ENCODE peak calls at places on chromosomes 13 and 19, in six cellular contexts. G, C, Y, F, L and R are unnamed samples.

GRCh38 chr13:64869539-64869938 is 2360.6 kb downstream of the PCDH9 start:
- DNase-seq in Y (no peak), F (no peak), L (no peak), C (no peak), G (no peak), R (no peak)

GRCh38 chr13:27476943-27477681 is 26.7 kb upstream of the MTIF3 start:
- DNase-seq in F (no peak), C (no peak), Y (no peak), L (no peak), G (peak; percentile 87), R (no peak)

GRCh38 chr13:50124536-50125305 is 109.5 kb downstream of the KCNRG start:
- DNase-seq in C (peak; percentile 65), Y (no peak), G (peak; percentile 92), F (peak; percentile 72), L (peak; percentile 95), R (peak; percentile 58)

GRCh38 chr19:19274146-19274545 is 1.0 kb upstream of the TM6SF2 start:
- DNase-seq in Y (no peak), L (no peak), C (no peak), G (peak; percentile 71), F (no peak), R (no peak)

GRCh38 chr19:33861950-33862349 is 65.3 kb downstream of the KCTD15 start:
- DNase-seq in G (no peak), F (no peak), L (no peak), Y (no peak), C (no peak), R (no peak)

GRCh38 chr13:72403396-72404010 is 323.9 kb downstream of the MZT1 start:
- DNase-seq in L (no peak), C (no peak), Y (no peak), F (no peak), G (no peak), R (no peak)

GRCh38 chr19:40908981-40909380 is 26.9 kb upstream of the CYP2A7 start:
- DNase-seq in C (peak; percentile 50), F (no peak), Y (no peak), L (no peak), G (no peak), R (no peak)

GRCh38 chr13:45621950-45622349 is 6.4 kb upstream of the ERICH6B start:
- DNase-seq in L (no peak), C (no peak), G (no peak), Y (no peak), F (no peak), R (no peak)

GRCh38 chr13:98474761-98475160 is 102.1 kb downstream of the STK24 start:
- DNase-seq in Y (no peak), C (no peak), F (no peak), L (no peak), G (peak; percentile 26), R (no peak)

GRCh38 chr19:15992014-15992413 is 43.2 kb downstream of the OR10H4 start:
- DNase-seq in L (no peak), C (no peak), F (no peak), G (no peak), Y (no peak), R (no peak)

GRCh38 chr13:99916366-99917103 is 55.0 kb downstream of the ZIC5 start:
- DNase-seq in F (no peak), G (peak; percentile 94), L (no peak), Y (peak; percentile 57), C (peak; percentile 38), R (no peak)

GRCh38 chr19:46616631-46617322 is 8.1 kb downstream of the PTGIR start:
- DNase-seq in G (peak; percentile 75), Y (no peak), C (peak; percentile 73), L (no peak), F (peak; percentile 45), R (no peak)

GRCh38 chr13:37666036-37666435 is 67.5 kb upstream of the POSTN start:
- DNase-seq in C (no peak), F (no peak), Y (no peak), L (no peak), G (no peak), R (no peak)

GRCh38 chr13:23928985-23929384 is 31.7 kb upstream of the C1QTNF9B start:
- DNase-seq in C (no peak), G (peak; percentile 93), Y (peak; percentile 13), F (no peak), L (no peak), R (no peak)

GRCh38 chr13:39820606-39821005 is 165.1 kb downstream of the COG6 start:
- DNase-seq in Y (no peak), F (no peak), L (no peak), C (no peak), G (no peak), R (no peak)

GRCh38 chr13:110684388-110685056 is 21.4 kb downstream of the CARS2 start:
- DNase-seq in G (peak; percentile 30), F (no peak), C (no peak), Y (no peak), L (no peak), R (no peak)

GRCh38 chr19:42311612-42312160 is 1.4 kb upstream of the TMEM145 start:
- DNase-seq in Y (no peak), F (no peak), C (no peak), G (no peak), L (no peak), R (no peak)

GRCh38 chr19:55667958-55668357 is 7.1 kb upstream of the EPN1 start:
- DNase-seq in Y (no peak), L (no peak), F (no peak), C (no peak), G (no peak), R (no peak)

GRCh38 chr13:111789420-111789819 is 277.5 kb upstream of the SOX1 start:
- DNase-seq in C (no peak), Y (no peak), F (no peak), L (no peak), G (no peak), R (no peak)

GRCh38 chr13:74479124-74479523 is 344.9 kb upstream of the KLF12 start:
- DNase-seq in Y (no peak), F (no peak), C (no peak), G (no peak), L (no peak), R (no peak)

GRCh38 chr13:40149611-40150283 is 494.3 kb downstream of the COG6 start:
- DNase-seq in C (no peak), F (no peak), G (peak; percentile 94), Y (peak; percentile 52), L (no peak), R (no peak)

GRCh38 chr19:14871619-14872230 is 14.2 kb downstream of the OR7A17 start:
- DNase-seq in Y (no peak), C (no peak), G (no peak), F (no peak), L (no peak), R (no peak)

GRCh38 chr13:97749174-97749573 is 204.3 kb upstream of the IPO5 start:
- DNase-seq in C (no peak), L (no peak), Y (no peak), G (no peak), F (no peak), R (no peak)

GRCh38 chr19:771332-771785 is 20.4 kb downstream of the MISP start:
- DNase-seq in F (peak; percentile 43), C (peak; percentile 69), Y (no peak), L (no peak), G (peak; percentile 90), R (no peak)

GRCh38 chr19:43505941-43506340 is 1.4 kb upstream of the PHLDB3 start:
- DNase-seq in Y (no peak), F (no peak), L (no peak), G (peak; percentile 62), C (no peak), R (no peak)

GRCh38 chr19:43503501-43504425 is 783 bp downstream of the PHLDB3 start:
- DNase-seq in F (peak; percentile 96), C (peak; percentile 94), L (peak; percentile 98), Y (peak; percentile 39), G (peak; percentile 99), R (peak; percentile 95)

GRCh38 chr19:43506629-43507028 is 2.1 kb upstream of the PHLDB3 start:
- DNase-seq in Y (no peak), G (peak; percentile 29), L (no peak), C (no peak), F (no peak), R (no peak)

GRCh38 chr19:43505186-43505456 is 575 bp upstream of the PHLDB3 start:
- DNase-seq in L (no peak), F (no peak), G (no peak), C (no peak), Y (no peak), R (no peak)

DNA sequence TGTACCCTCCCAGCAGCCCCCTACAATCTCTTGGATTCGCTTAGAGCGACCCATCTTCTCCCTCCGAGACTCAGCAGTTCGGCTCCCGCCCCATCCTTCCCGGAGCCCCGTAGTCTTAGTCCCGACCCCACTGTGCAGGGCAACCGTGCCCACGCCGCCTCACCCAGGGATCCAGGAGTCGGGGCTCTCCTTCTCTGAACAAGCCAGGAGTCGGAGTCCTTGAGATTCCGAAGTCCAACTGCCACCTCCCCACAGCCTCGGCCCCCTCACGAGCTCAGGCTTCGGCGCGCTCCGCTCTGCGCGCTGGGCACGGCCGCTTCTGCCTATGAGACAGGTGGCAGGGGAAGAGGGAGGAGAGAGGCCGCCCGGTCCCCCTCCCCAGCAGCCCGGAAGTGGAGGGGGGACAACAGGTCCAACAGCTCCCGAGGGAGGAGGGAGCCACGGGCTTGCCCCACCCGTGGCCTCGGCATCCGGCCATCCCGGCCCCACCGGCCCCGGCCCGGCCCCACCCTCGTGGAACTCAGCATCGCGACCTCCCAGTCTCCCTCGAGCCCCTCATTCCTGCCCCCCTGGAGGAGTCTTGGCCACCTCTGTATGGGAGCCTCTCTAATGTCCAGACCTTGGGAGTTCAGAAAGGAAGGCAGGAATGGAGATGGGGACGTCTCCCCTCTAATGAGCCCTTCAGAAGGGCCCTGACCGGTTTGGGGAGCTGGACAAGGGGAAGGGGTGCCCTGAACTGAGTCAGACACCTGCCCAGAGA is at the start of gene PHLDB3:
- DNase-seq in C (no peak), L (peak; percentile 36), F (no peak), Y (no peak), G (peak; percentile 87), R (peak; percentile 27)
- TF ChIP-seq CTCF in C (no peak), L (no peak), F (no peak), Y (no peak), G (no peak), R (no peak)

GRCh38 chr13:95248953-95249352 is 52.3 kb downstream of the ABCC4 start:
- DNase-seq in Y (no peak), L (no peak), G (no peak), F (no peak), C (no peak), R (no peak)
- TF ChIP-seq CTCF in Y (no peak), L (no peak), G (no peak), F (no peak), C (no peak), R (no peak)

DNA sequence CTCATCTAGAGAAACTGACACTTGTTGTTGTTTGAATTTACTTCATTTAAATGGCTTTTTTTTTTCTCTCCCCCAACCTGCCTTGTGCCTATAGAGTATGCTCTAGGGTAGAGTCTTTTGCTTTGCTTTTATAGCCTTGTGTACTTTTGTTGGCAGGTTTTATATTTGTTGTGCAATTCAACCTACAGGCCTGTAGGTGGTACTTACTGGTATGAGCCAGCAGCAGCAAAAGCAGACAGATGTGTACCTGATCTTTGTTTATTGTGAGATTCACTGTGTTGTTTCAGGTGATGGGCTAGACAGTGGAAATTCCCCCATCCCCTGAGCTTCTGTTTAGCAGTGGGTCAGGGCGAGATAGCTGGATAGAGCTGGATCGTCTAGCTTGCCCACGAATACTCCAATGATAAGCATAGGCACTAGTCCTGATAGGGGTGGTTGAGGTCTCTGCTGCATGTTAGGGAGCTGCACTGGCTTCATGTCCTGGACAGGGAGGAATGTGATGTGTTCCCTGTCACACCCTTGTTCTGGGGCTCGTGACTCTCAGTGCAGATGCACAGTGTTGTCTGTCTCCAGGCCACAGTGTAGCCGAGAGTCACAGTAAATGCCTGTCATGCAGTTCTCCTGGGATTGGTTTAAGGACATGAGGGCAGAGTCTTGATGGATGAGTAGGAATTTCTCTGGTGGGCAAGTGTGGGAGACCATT is 21.3 kb downstream of the DNAJC3 start:
- DNase-seq in G (no peak), F (no peak), Y (no peak), L (no peak), C (no peak), R (no peak)
- TF ChIP-seq CTCF in G (peak; percentile 14), F (peak; percentile 45), Y (peak; percentile 30), L (no peak), C (peak; percentile 67), R (peak; percentile 33)

GRCh38 chr13:113088691-113089020 is 16.9 kb upstream of the F7 start:
- DNase-seq in C (no peak), L (no peak), F (no peak), G (no peak), Y (no peak), R (no peak)
- TF ChIP-seq CTCF in C (no peak), L (no peak), F (no peak), G (no peak), Y (no peak), R (no peak)